ENCODE peak calls at places on chromosomes 5 and 9, in nine cellular contexts. One of them, this sample, is unnamed.

GRCh38 chr9:98551511-98552286 is 157.0 kb downstream of the GABBR2 start:
- DNase-seq in NCI-H2107: no peak
- DNase-seq in ovary: no peak
- DNase-seq in AG04450: peak; percentile 90
- DNase-seq in brain microvascular endothelial cell: peak; percentile 46
- DNase-seq in SK-MEL-5: no peak
- DNase-seq in A172: peak; percentile 88
- DNase-seq in stimulated activated CD4-positive, alpha-beta T cell treated with anti-CD3 and anti-CD28 coated beads, Interleukin-2, amount 100 ng/mL, for 48 hours: no peak
- DNase-seq in small intestine: no peak
- DNase-seq in this sample: no peak

GRCh38 chr9:76116913-76117312 is 226.4 kb downstream of the PCSK5 start:
- DNase-seq in A172: no peak
- DNase-seq in AG04450: no peak
- DNase-seq in brain microvascular endothelial cell: no peak
- DNase-seq in stimulated activated CD4-positive, alpha-beta T cell treated with anti-CD3 and anti-CD28 coated beads, Interleukin-2, amount 100 ng/mL, for 48 hours: no peak
- DNase-seq in NCI-H2107: no peak
- DNase-seq in small intestine: no peak
- DNase-seq in ovary: no peak
- DNase-seq in SK-MEL-5: no peak
- DNase-seq in this sample: no peak

GRCh38 chr9:100082786-100083185 is 16.0 kb downstream of the ERP44 start:
- DNase-seq in ovary: no peak
- DNase-seq in AG04450: no peak
- DNase-seq in A172: no peak
- DNase-seq in SK-MEL-5: no peak
- DNase-seq in NCI-H2107: no peak
- DNase-seq in brain microvascular endothelial cell: no peak
- DNase-seq in stimulated activated CD4-positive, alpha-beta T cell treated with anti-CD3 and anti-CD28 coated beads, Interleukin-2, amount 100 ng/mL, for 48 hours: no peak
- DNase-seq in small intestine: no peak
- DNase-seq in this sample: no peak

GRCh38 chr5:98330871-98331270 is 442.6 kb upstream of the RGMB start:
- DNase-seq in brain microvascular endothelial cell: no peak
- DNase-seq in NCI-H2107: no peak
- DNase-seq in small intestine: no peak
- DNase-seq in A172: no peak
- DNase-seq in AG04450: no peak
- DNase-seq in ovary: no peak
- DNase-seq in SK-MEL-5: no peak
- DNase-seq in stimulated activated CD4-positive, alpha-beta T cell treated with anti-CD3 and anti-CD28 coated beads, Interleukin-2, amount 100 ng/mL, for 48 hours: no peak
- DNase-seq in this sample: no peak

GRCh38 chr9:134069536-134070399 is 1.9 kb upstream of the BRD3 start:
- DNase-seq in A172: no peak
- DNase-seq in brain microvascular endothelial cell: no peak
- DNase-seq in small intestine: no peak
- DNase-seq in AG04450: no peak
- DNase-seq in stimulated activated CD4-positive, alpha-beta T cell treated with anti-CD3 and anti-CD28 coated beads, Interleukin-2, amount 100 ng/mL, for 48 hours: no peak
- DNase-seq in ovary: no peak
- DNase-seq in NCI-H2107: no peak
- DNase-seq in SK-MEL-5: no peak
- DNase-seq in this sample: no peak

GRCh38 chr5:87541033-87541432 is 128.3 kb upstream of the CCNH start:
- DNase-seq in brain microvascular endothelial cell: peak; percentile 45
- DNase-seq in stimulated activated CD4-positive, alpha-beta T cell treated with anti-CD3 and anti-CD28 coated beads, Interleukin-2, amount 100 ng/mL, for 48 hours: no peak
- DNase-seq in A172: peak; percentile 69
- DNase-seq in AG04450: no peak
- DNase-seq in SK-MEL-5: peak; percentile 80
- DNase-seq in NCI-H2107: no peak
- DNase-seq in small intestine: no peak
- DNase-seq in ovary: peak; percentile 55
- DNase-seq in this sample: peak; percentile 79

GRCh38 chr9:130150779-130151381 is 21.3 kb upstream of the NCS1 start:
- DNase-seq in SK-MEL-5: no peak
- DNase-seq in brain microvascular endothelial cell: peak; percentile 61
- DNase-seq in stimulated activated CD4-positive, alpha-beta T cell treated with anti-CD3 and anti-CD28 coated beads, Interleukin-2, amount 100 ng/mL, for 48 hours: no peak
- DNase-seq in A172: peak; percentile 25
- DNase-seq in small intestine: no peak
- DNase-seq in ovary: no peak
- DNase-seq in NCI-H2107: no peak
- DNase-seq in AG04450: no peak
- DNase-seq in this sample: no peak

GRCh38 chr9:108834959-108835696 is 20.7 kb downstream of the ACTL7B start:
- DNase-seq in brain microvascular endothelial cell: no peak
- DNase-seq in SK-MEL-5: peak; percentile 10
- DNase-seq in ovary: no peak
- DNase-seq in AG04450: no peak
- DNase-seq in A172: no peak
- DNase-seq in small intestine: no peak
- DNase-seq in NCI-H2107: no peak
- DNase-seq in stimulated activated CD4-positive, alpha-beta T cell treated with anti-CD3 and anti-CD28 coated beads, Interleukin-2, amount 100 ng/mL, for 48 hours: no peak
- DNase-seq in this sample: no peak

GRCh38 chr9:134377976-134378375 is 51.7 kb downstream of the RXRA start:
- DNase-seq in AG04450: no peak
- DNase-seq in SK-MEL-5: no peak
- DNase-seq in stimulated activated CD4-positive, alpha-beta T cell treated with anti-CD3 and anti-CD28 coated beads, Interleukin-2, amount 100 ng/mL, for 48 hours: no peak
- DNase-seq in NCI-H2107: no peak
- DNase-seq in ovary: no peak
- DNase-seq in brain microvascular endothelial cell: no peak
- DNase-seq in small intestine: peak; percentile 96
- DNase-seq in A172: peak; percentile 80
- DNase-seq in this sample: no peak

GRCh38 chr9:89633404-89633803 is 28.6 kb downstream of the GADD45G start:
- DNase-seq in small intestine: no peak
- DNase-seq in NCI-H2107: no peak
- DNase-seq in ovary: no peak
- DNase-seq in brain microvascular endothelial cell: no peak
- DNase-seq in SK-MEL-5: no peak
- DNase-seq in stimulated activated CD4-positive, alpha-beta T cell treated with anti-CD3 and anti-CD28 coated beads, Interleukin-2, amount 100 ng/mL, for 48 hours: no peak
- DNase-seq in AG04450: no peak
- DNase-seq in A172: no peak
- DNase-seq in this sample: no peak

GRCh38 chr9:34675874-34676273 is 13.4 kb upstream of the CCL27 start:
- DNase-seq in AG04450: no peak
- DNase-seq in NCI-H2107: no peak
- DNase-seq in A172: no peak
- DNase-seq in ovary: no peak
- DNase-seq in SK-MEL-5: no peak
- DNase-seq in brain microvascular endothelial cell: no peak
- DNase-seq in small intestine: no peak
- DNase-seq in stimulated activated CD4-positive, alpha-beta T cell treated with anti-CD3 and anti-CD28 coated beads, Interleukin-2, amount 100 ng/mL, for 48 hours: no peak
- DNase-seq in this sample: no peak

GRCh38 chr9:72856985-72857631 is 95.7 kb downstream of the ALDH1A1 start:
- DNase-seq in stimulated activated CD4-positive, alpha-beta T cell treated with anti-CD3 and anti-CD28 coated beads, Interleukin-2, amount 100 ng/mL, for 48 hours: no peak
- DNase-seq in A172: peak; percentile 60
- DNase-seq in AG04450: peak; percentile 16
- DNase-seq in SK-MEL-5: peak; percentile 88
- DNase-seq in NCI-H2107: no peak
- DNase-seq in small intestine: peak; percentile 74
- DNase-seq in ovary: peak; percentile 59
- DNase-seq in brain microvascular endothelial cell: peak; percentile 66
- DNase-seq in this sample: peak; percentile 84

GRCh38 chr5:150079655-150080461 is 6.5 kb downstream of the CSF1R start:
- DNase-seq in small intestine: no peak
- DNase-seq in brain microvascular endothelial cell: no peak
- DNase-seq in ovary: no peak
- DNase-seq in AG04450: no peak
- DNase-seq in NCI-H2107: no peak
- DNase-seq in SK-MEL-5: no peak
- DNase-seq in A172: no peak
- DNase-seq in stimulated activated CD4-positive, alpha-beta T cell treated with anti-CD3 and anti-CD28 coated beads, Interleukin-2, amount 100 ng/mL, for 48 hours: no peak
- DNase-seq in this sample: no peak

GRCh38 chr5:75279324-75279723 is 42.6 kb upstream of the ANKRD31 start:
- DNase-seq in stimulated activated CD4-positive, alpha-beta T cell treated with anti-CD3 and anti-CD28 coated beads, Interleukin-2, amount 100 ng/mL, for 48 hours: no peak
- DNase-seq in SK-MEL-5: peak; percentile 37
- DNase-seq in brain microvascular endothelial cell: no peak
- DNase-seq in ovary: no peak
- DNase-seq in AG04450: no peak
- DNase-seq in small intestine: no peak
- DNase-seq in A172: no peak
- DNase-seq in NCI-H2107: no peak
- DNase-seq in this sample: no peak

GRCh38 chr5:142073617-142074405 is 34.8 kb upstream of the NDFIP1 start:
- DNase-seq in brain microvascular endothelial cell: no peak
- DNase-seq in ovary: no peak
- DNase-seq in A172: no peak
- DNase-seq in small intestine: no peak
- DNase-seq in NCI-H2107: no peak
- DNase-seq in AG04450: no peak
- DNase-seq in stimulated activated CD4-positive, alpha-beta T cell treated with anti-CD3 and anti-CD28 coated beads, Interleukin-2, amount 100 ng/mL, for 48 hours: no peak
- DNase-seq in SK-MEL-5: no peak
- DNase-seq in this sample: no peak

GRCh38 chr9:130879863-130880411 is 16.7 kb downstream of the QRFP start:
- DNase-seq in NCI-H2107: no peak
- DNase-seq in stimulated activated CD4-positive, alpha-beta T cell treated with anti-CD3 and anti-CD28 coated beads, Interleukin-2, amount 100 ng/mL, for 48 hours: no peak
- DNase-seq in AG04450: no peak
- DNase-seq in small intestine: peak; percentile 39
- DNase-seq in A172: no peak
- DNase-seq in brain microvascular endothelial cell: no peak
- DNase-seq in SK-MEL-5: no peak
- DNase-seq in ovary: no peak
- DNase-seq in this sample: no peak

This sample was measured in A673.